ENCODE peak calls at places on chromosomes 11 and 22, in four cellular contexts. V is uterus; Y is right cardiac atrium; F is naive thymus-derived CD4-positive, alpha-beta T cell. U is an unnamed sample. For H3K4me1 and H3K9me3, the result is how much of the 10 kb centered on the place peaks cover.

GRCh38 chr11:130103296-130103814 is 33.7 kb downstream of the APLP2 start:
- DNase-seq in V (no peak), Y (no peak), F (no peak), U (no peak)

GRCh38 chr11:62830904-62831519 is 839 bp downstream of the STX5 start:
- DNase-seq in V (no peak), Y (no peak), F (no peak), U (no peak)

GRCh38 chr11:105181100-105181499 is 41.5 kb upstream of the CARD18 start:
- DNase-seq in V (no peak), Y (no peak), F (no peak), U (no peak)

GRCh38 chr22:36417281-36417686 is 29.5 kb upstream of the MYH9 start:
- DNase-seq in V (no peak), Y (no peak), F (no peak), U (no peak)

GRCh38 chr22:24951942-24952836 is at the start of gene KIAA1671:
- DNase-seq in V (peak), Y (peak), F (peak), U (peak)

GRCh38 chr22:38614331-38615122 is 41.7 kb downstream of the FAM227A start:
- DNase-seq in V (no peak), Y (no peak), F (no peak), U (peak)

GRCh38 chr11:32259641-32260081 is 168.8 kb downstream of the RCN1 start:
- DNase-seq in V (no peak), Y (peak), F (no peak), U (no peak)

GRCh38 chr22:35531202-35531601 is 9.4 kb upstream of the RASD2 start:
- DNase-seq in V (no peak), Y (no peak), F (no peak), U (no peak)

GRCh38 chr11:19437760-19438159 is 197.0 kb upstream of the E2F8 start:
- DNase-seq in V (no peak), Y (no peak), F (no peak), U (no peak)

GRCh38 chr11:23570828-23571227 is 710.6 kb upstream of the CCDC179 start:
- DNase-seq in V (no peak), Y (no peak), F (no peak), U (no peak)

GRCh38 chr22:43851979-43852307 is 10.4 kb downstream of the SULT4A1 start:
- DNase-seq in V (no peak), Y (no peak), F (no peak), U (no peak)

GRCh38 chr11:131609317-131609716 is 238.9 kb downstream of the NTM start:
- DNase-seq in V (no peak), Y (no peak), F (no peak), U (no peak)

GRCh38 chr22:49855491-49855911 is 1.9 kb downstream of the ZBED4 start:
- DNase-seq in V (no peak), Y (no peak), F (no peak), U (no peak)

GRCh38 chr22:49853981-49854791 is 542 bp downstream of the ZBED4 start:
- DNase-seq in V (no peak), Y (peak), F (no peak), U (peak)

GRCh38 chr22:49856343-49856742 is 2.7 kb downstream of the ZBED4 start:
- DNase-seq in V (no peak), Y (no peak), F (no peak), U (no peak)

GRCh38 chr22:49858827-49859226 is 5.2 kb downstream of the ZBED4 start:
- DNase-seq in V (no peak), Y (no peak), F (no peak), U (no peak)

GRCh38 chr22:49856766-49857618 is 3.3 kb downstream of the ZBED4 start:
- DNase-seq in V (no peak), Y (no peak), F (no peak), U (no peak)
- H3K4me1 ChIP-seq in V (under half), Y (under half), F (under half), U (under half)

GRCh38 chr11:127766734-127767133 is 766.2 kb upstream of the KIRREL3 start:
- DNase-seq in V (no peak), Y (no peak), F (no peak), U (no peak)
- H3K4me3 ChIP-seq in V (no peak), Y (no peak), F (no peak), U (no peak)

DNA sequence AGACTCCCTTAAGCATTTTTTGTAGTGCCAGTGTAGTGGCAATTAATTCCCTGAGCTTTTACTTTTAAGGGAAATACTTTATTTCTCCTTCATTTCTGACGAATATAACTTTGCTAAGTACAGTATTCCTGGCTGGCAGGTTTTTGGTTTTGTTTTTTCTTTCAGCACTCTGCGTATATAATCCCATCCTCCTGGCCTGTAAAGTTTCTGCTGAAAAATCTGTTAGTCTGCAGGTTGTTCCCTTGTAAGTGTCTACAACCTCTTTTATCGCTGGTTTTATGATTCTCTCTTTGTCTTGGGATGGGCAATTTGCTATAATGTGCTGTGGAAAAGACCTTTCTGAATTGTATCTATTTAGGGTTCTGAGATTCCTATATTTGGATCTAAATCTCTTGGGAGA is 56.0 kb downstream of the KCNQ1OT1 start:
- DNase-seq in V (no peak), Y (no peak), F (no peak), U (no peak)
- H3K9me3 ChIP-seq in V (under half), Y (under half), F (under half), U (under half)

DNA sequence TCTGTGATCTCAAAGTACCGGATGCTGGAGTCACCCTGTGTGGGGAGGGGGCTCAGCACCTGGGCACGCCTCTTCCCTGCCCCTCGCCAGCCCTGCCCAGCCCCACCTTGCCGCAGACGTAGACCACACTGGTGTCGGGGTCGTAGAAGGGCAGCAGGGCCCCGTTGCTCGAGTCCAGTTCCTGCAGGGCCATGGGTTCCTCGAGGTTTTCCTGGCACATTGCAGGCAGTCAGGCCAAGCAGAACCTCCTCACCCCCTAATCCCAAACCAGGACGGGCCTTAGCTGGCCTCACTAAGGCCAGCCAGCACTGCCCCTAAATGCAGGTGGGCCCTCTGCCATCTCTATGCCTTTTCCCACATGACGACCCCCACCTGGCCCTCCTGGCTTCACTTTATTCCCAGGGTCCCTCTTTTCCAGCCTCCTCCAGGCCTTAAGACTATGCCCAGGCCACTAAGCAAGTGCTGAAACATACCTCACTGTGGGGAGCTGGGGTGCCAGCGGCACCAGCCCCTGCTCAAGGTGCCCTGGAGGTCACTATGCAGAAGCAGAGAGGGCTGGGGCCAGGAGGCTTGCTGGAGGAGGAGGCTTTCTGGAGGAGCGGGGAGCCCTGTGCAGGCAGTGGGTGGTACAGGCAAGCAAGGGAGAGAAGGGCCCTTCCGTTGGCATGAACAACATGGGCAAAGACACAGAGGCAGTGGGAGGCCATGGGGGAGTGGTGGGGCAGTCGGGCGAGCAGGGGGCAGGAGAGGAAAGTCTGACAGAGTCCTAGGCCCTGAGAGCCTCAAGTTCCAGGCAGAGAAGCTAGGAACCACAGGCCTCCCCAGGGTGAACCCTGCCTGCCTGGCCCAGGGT is 2.8 kb downstream of the CORO1B start:
- DNase-seq in V (no peak), Y (no peak), F (no peak), U (no peak)
- H3K4me1 ChIP-seq in V (under half), Y (under half), F (half or more), U (under half)

GRCh38 chr11:108672113-108672512 is 7.2 kb downstream of the DDX10 start:
- DNase-seq in V (no peak), Y (peak), F (no peak), U (peak)
- H3K4me3 ChIP-seq in V (no peak), Y (no peak), F (no peak), U (no peak)

DNA sequence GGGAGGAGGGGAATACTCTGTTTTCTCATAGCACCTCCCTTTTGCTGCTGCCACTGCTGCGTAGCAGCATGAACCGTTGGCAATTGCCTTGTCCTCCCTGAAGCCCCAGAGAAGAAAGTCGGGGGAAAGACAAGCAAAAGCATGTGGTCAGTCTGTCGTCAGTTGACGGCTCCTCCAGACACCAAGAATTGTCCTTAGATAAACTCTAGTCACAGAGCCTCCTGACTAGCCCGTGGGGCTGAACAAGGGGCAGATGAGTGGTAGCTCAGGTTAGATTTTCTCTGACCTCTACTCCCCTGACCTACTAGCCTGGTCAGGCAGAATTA is 126.4 kb upstream of the HSD17B12 start:
- DNase-seq in V (no peak), Y (no peak), F (no peak), U (no peak)
- H3K9me3 ChIP-seq in V (under half), Y (under half), F (under half), U (under half)

DNA sequence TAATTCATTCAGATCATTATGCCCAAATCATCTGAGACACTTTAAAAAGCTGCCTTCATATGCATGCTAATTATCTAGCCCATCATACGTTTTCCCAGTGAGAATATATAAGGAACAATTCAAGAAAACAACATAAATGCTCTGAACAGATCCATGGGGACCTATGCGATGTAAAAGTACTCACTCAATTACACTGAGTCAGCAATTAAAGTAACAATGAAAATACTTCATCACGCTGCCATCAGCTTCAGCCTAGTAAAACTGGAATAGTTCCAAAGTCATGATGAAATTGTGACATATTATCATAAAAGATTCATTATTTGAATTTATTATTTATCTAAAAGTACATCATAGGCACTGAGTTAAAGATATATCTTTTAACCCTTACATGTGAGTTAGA is 3.7 kb upstream of the OR8K5 start:
- DNase-seq in V (no peak), Y (no peak), F (no peak), U (no peak)
- H3K4me1 ChIP-seq in V (under half), Y (under half), F (under half), U (under half)

GRCh38 chr11:34052036-34052607 is 591 bp downstream of the CAPRIN1 start:
- DNase-seq in V (peak), Y (peak), F (peak), U (peak)

GRCh38 chr11:34051349-34052035 is at the start of gene CAPRIN1:
- DNase-seq in V (peak), Y (peak), F (peak), U (peak)

GRCh38 chr11:34049058-34049457 is 2.5 kb upstream of the CAPRIN1 start:
- DNase-seq in V (no peak), Y (no peak), F (no peak), U (no peak)

GRCh38 chr11:34050967-34051348 is 573 bp upstream of the CAPRIN1 start:
- DNase-seq in V (no peak), Y (no peak), F (no peak), U (no peak)

GRCh38 chr11:34050536-34050935 is 995 bp upstream of the CAPRIN1 start:
- DNase-seq in V (no peak), Y (no peak), F (no peak), U (no peak)
- H3K4me3 ChIP-seq in V (peak), Y (peak), F (peak), U (peak)

DNA sequence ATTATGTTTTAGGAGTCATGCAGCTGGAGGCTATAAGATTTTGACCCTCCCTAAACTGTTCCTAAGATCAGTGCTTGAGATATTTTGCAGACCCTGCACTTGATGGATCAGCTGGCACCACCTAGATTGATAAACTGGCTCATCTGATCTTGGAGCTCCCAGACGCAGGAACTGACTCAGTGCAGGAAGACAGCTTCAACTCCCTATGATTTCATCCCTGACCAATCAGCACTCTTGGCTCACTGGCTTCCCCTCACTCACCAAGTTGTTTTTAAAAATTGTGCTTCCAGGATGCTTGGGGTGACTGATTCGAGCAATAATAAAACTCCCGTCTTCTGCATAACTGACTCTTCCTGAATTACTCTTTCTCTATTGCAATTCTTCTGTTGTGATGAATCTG is 637.5 kb upstream of the FAT3 start:
- DNase-seq in V (no peak), Y (no peak), F (no peak), U (no peak)
- H3K9me3 ChIP-seq in V (under half), Y (under half), F (under half), U (under half)

DNA sequence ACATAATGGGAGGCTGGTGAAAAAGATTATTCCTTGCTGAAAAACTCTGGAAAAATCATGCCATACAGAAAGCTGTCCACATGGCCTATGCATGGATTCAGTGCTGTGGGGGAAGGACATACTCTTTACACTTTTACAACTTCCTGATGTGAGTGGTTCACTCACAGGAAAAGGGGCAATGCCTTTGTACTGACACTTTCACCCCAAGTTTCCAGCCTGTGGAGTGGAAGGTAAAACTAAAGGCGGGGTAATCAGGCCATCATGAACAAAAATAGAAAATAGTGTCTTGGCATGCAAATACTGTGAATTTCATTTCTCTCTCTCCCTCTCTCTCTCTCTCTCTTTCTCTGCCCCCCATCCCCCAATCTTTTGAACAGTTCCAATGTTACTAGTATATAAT is 281.8 kb downstream of the ETS1 start:
- DNase-seq in V (no peak), Y (no peak), F (no peak), U (no peak)
- H3K4me1 ChIP-seq in V (under half), Y (under half), F (half or more), U (under half)

U was measured in HAP-1.